ENCODE peak calls at places on chromosomes 3 and 15, in four cellular contexts. F is IMR-90, V is GM23248, J is neural progenitor cell. U is an unnamed sample.

GRCh38 chr3:37200141-37200540 is 25.8 kb upstream of the LRRFIP2 start:
- DNase-seq in F (no peak), J (no peak), V (no peak), U (no peak)

GRCh38 chr15:90184119-90184785 is 16.9 kb upstream of the SEMA4B start:
- DNase-seq in F (no peak), V (peak; percentile 74), J (no peak), U (no peak)

GRCh38 chr15:77475898-77476297 is 55.2 kb downstream of the HMG20A start:
- DNase-seq in V (no peak), J (peak; percentile 36), F (no peak), U (no peak)

GRCh38 chr3:146968204-146968651 is 363.1 kb upstream of the PLSCR5 start:
- DNase-seq in J (no peak), V (peak; percentile 94), F (peak; percentile 80), U (peak; percentile 46)

GRCh38 chr3:194938845-194939531 is 253.3 kb downstream of the FAM43A start:
- DNase-seq in F (peak; percentile 41), V (no peak), J (no peak), U (no peak)

GRCh38 chr3:57331078-57331477 is 38.6 kb upstream of the ASB14 start:
- DNase-seq in F (no peak), J (no peak), V (no peak), U (no peak)

GRCh38 chr3:169041677-169042171 is 621.8 kb downstream of the MECOM start:
- DNase-seq in V (peak; percentile 88), J (peak; percentile 21), F (peak; percentile 80), U (peak; percentile 87)

GRCh38 chr3:69386535-69387385 is 872 bp upstream of the FRMD4B start:
- DNase-seq in F (no peak), J (peak; percentile 20), V (no peak), U (no peak)

GRCh38 chr3:142896201-142896755 is 7.4 kb upstream of the PCOLCE2 start:
- DNase-seq in V (peak; percentile 90), F (peak; percentile 57), J (no peak), U (no peak)

GRCh38 chr3:52238193-52238760 is 681 bp downstream of the TWF2 start:
- DNase-seq in J (peak; percentile 37), V (peak; percentile 54), F (peak; percentile 12), U (peak; percentile 33)

GRCh38 chr15:68418611-68419161 is 13.3 kb downstream of the ITGA11 start:
- DNase-seq in V (peak; percentile 86), F (peak; percentile 88), J (no peak), U (peak; percentile 43)

GRCh38 chr3:37779289-37780152 is 82.2 kb upstream of the CTDSPL start:
- DNase-seq in F (peak; percentile 82), J (peak; percentile 82), V (peak; percentile 83), U (peak; percentile 76)

GRCh38 chr15:80958818-80959495 is 30.7 kb downstream of the MESD start:
- DNase-seq in F (no peak), J (no peak), V (no peak), U (no peak)

GRCh38 chr15:94040523-94041248 is 190.7 kb upstream of the MCTP2 start:
- DNase-seq in F (no peak), V (peak; percentile 39), J (no peak), U (no peak)

GRCh38 chr3:64294771-64295170 is 69.5 kb upstream of the PRICKLE2 start:
- DNase-seq in J (no peak), F (no peak), V (no peak), U (no peak)

GRCh38 chr15:90400759-90401314 is 12.8 kb downstream of the IQGAP1 start:
- DNase-seq in F (peak; percentile 96), J (peak; percentile 57), V (peak; percentile 99), U (peak; percentile 96)

GRCh38 chr15:73955326-73955725 is 29.1 kb downstream of the LOXL1 start:
- DNase-seq in F (no peak), J (no peak), V (no peak), U (no peak)

GRCh38 chr15:51090753-51091152 is 4.0 kb downstream of the TNFAIP8L3 start:
- DNase-seq in V (no peak), J (no peak), F (no peak), U (no peak)

GRCh38 chr15:62753518-62754221 is 288.9 kb upstream of the TPM1 start:
- DNase-seq in F (no peak), V (no peak), J (no peak), U (no peak)

GRCh38 chr15:100713163-100713867 is 110.9 kb downstream of the ASB7 start:
- DNase-seq in J (no peak), F (peak; percentile 79), V (peak; percentile 71), U (peak; percentile 88)

GRCh38 chr3:195921334-195921771 is 13.0 kb upstream of the TNK2 start:
- DNase-seq in V (peak; percentile 22), F (no peak), J (no peak), U (peak; percentile 38)

GRCh38 chr15:22895465-22896190 is 57.2 kb downstream of the NIPA2 start:
- DNase-seq in V (peak; percentile 30), F (peak; percentile 34), J (no peak), U (no peak)

GRCh38 chr3:12952322-12953200 is 111.2 kb upstream of the RPL32 start:
- DNase-seq in V (no peak), F (no peak), J (no peak), U (no peak)

GRCh38 chr15:45715528-45715927 is 80.7 kb downstream of the SQOR start:
- DNase-seq in J (peak; percentile 19), F (peak; percentile 32), V (peak; percentile 45), U (peak; percentile 25)

GRCh38 chr3:13308406-13308805 is 111.7 kb downstream of the NUP210 start:
- DNase-seq in V (peak; percentile 58), J (peak; percentile 67), F (peak; percentile 38), U (no peak)

GRCh38 chr15:59166601-59167265 is 39.9 kb upstream of the LDHAL6B start:
- DNase-seq in J (no peak), V (no peak), F (no peak), U (peak; percentile 30)

GRCh38 chr15:68057758-68058157 is 3.6 kb downstream of the PIAS1 start:
- DNase-seq in V (no peak), J (peak; percentile 68), F (no peak), U (no peak)

GRCh38 chr3:140100479-140100878 is 165.5 kb downstream of the CLSTN2 start:
- DNase-seq in F (no peak), J (no peak), V (no peak), U (no peak)

GRCh38 chr3:80549173-80549572 is 781.4 kb upstream of the ROBO1 start:
- DNase-seq in J (no peak), F (no peak), V (no peak), U (no peak)

GRCh38 chr3:133161666-133162065 is 123.5 kb downstream of the TMEM108 start:
- DNase-seq in J (no peak), F (no peak), V (no peak), U (no peak)

GRCh38 chr15:76293361-76293760 is 17.9 kb downstream of the ETFA start:
- DNase-seq in J (no peak), V (peak; percentile 74), F (peak; percentile 39), U (peak; percentile 59)

GRCh38 chr3:44074181-44074580 is 167.5 kb upstream of the TOPAZ1 start:
- DNase-seq in F (no peak), J (no peak), V (no peak), U (no peak)

GRCh38 chr15:38050529-38050928 is 116.1 kb downstream of the TMCO5A start:
- DNase-seq in V (peak; percentile 92), J (no peak), F (peak; percentile 69), U (peak; percentile 77)

DNA sequence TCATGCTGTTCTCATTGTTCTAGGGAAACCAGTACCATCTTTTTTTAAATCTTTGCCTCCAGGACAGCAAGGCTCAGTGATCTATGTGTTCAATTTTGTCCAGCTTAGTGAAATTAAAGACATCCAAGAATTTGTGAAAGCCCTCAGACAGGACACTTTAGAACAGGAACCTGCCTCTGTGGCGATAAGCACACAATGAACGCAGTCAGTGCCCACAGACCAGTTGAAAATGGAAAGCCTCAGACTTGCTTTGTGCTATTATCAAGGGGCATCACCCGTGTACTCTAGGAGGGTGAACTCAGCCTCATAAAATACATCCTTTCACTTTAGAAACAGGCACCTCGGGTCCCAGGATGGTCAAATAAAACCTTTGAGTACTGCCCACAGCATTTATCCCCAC is 20.1 kb downstream of the EID1 start:
- DNase-seq in J (no peak), V (no peak), F (no peak), U (no peak)
- H2AFZ ChIP-seq in J (peak overlapping the region; percentile 85), V (peak overlapping the region; percentile 91), F (peak overlapping the region; percentile 1), U (no peak overlapping the region)

GRCh38 chr3:31890007-31890406 is 91.1 kb downstream of the OSBPL10 start:
- DNase-seq in V (no peak), J (no peak), F (no peak), U (no peak)
- H3K9ac ChIP-seq in V (no peak overlapping the region), J (no peak overlapping the region), F (no peak overlapping the region), U (no peak overlapping the region)

GRCh38 chr3:59654953-59655430 is 605.2 kb upstream of the CFAP20DC start:
- DNase-seq in V (no peak), F (no peak), J (no peak), U (no peak)

GRCh38 chr3:59658236-59658635 is 608.4 kb upstream of the CFAP20DC start:
- DNase-seq in V (no peak), J (no peak), F (no peak), U (no peak)

GRCh38 chr3:59655616-59656015 is 605.8 kb upstream of the CFAP20DC start:
- DNase-seq in V (no peak), J (no peak), F (no peak), U (no peak)

GRCh38 chr3:59653405-59654119 is 603.7 kb upstream of the CFAP20DC start:
- DNase-seq in V (peak; percentile 11), F (no peak), J (no peak), U (no peak)

GRCh38 chr3:59654120-59654952 is 604.5 kb upstream of the CFAP20DC start:
- DNase-seq in F (peak; percentile 11), V (peak; percentile 63), J (no peak), U (no peak)
- H2AFZ ChIP-seq in F (peak overlapping the region; percentile 65), V (peak overlapping the region; percentile 71), J (peak overlapping the region; percentile 50), U (no peak overlapping the region)

GRCh38 chr3:110157221-110157620 is 819.9 kb upstream of the DPPA4 start:
- DNase-seq in F (no peak), J (no peak), V (no peak), U (no peak)
- H3K9ac ChIP-seq in F (no peak overlapping the region), J (no peak overlapping the region), V (no peak overlapping the region), U (no peak overlapping the region)

GRCh38 chr15:96807361-96807760 is 476.9 kb downstream of the NR2F2 start:
- DNase-seq in J (no peak), F (no peak), V (no peak), U (no peak)
- H2AFZ ChIP-seq in J (no peak overlapping the region), F (no peak overlapping the region), V (no peak overlapping the region), U (no peak overlapping the region)

GRCh38 chr15:33851079-33851478 is 117.2 kb upstream of the CHRM5 start:
- DNase-seq in J (no peak), F (no peak), V (no peak), U (no peak)

GRCh38 chr15:33848011-33848410 is 120.3 kb upstream of the CHRM5 start:
- DNase-seq in V (no peak), F (no peak), J (no peak), U (no peak)

GRCh38 chr15:33852094-33852493 is 116.2 kb upstream of the CHRM5 start:
- DNase-seq in F (peak; percentile 17), V (peak; percentile 50), J (peak; percentile 12), U (no peak)

GRCh38 chr15:33857726-33858125 is 110.6 kb upstream of the CHRM5 start:
- DNase-seq in V (no peak), F (no peak), J (no peak), U (no peak)

DNA sequence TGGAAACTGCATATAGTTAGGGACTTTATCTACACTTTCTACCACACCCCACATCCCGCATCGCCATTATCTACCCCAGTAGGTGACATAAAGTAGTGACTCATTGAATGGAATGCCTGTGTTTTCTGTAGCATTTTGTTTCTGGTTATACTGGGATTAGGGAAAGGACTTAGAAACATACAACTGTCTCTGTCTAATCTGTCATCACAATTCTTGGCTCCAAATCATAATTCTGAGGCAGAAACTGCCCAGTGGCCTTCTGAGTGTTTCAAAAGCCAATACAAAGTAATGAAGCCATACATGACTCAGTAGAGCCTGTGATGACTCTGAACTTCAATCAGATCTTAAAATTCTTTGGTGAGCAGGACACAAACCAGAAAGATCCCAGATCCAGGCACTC is 115.7 kb upstream of the CHRM5 start:
- DNase-seq in V (peak; percentile 79), F (peak; percentile 78), J (no peak), U (no peak)
- H3K9ac ChIP-seq in V (no peak overlapping the region), F (no peak overlapping the region), J (no peak overlapping the region), U (no peak overlapping the region)